ENCODE peak calls at places on chromosomes 2 and 18, in nine cellular contexts. T is body of pancreas; C is thoracic aorta; F is keratinocyte; N is psoas muscle; R is cardiac muscle cell; E is CD8-positive, alpha-beta T cell; A is heart left ventricle; H is spleen. W is an unnamed sample. For H3K27me3, the result is how much of the 10 kb centered on the place peaks cover.

GRCh38 chr2:27885246-27885645 is 4.9 kb downstream of the RBKS start:
- DNase-seq in N (no peak), R (no peak), A (no peak), T (no peak), F (no peak), E (no peak), C (no peak), H (no peak), W (no peak)

GRCh38 chr2:6325616-6326015 is 540.1 kb downstream of the CMPK2 start:
- DNase-seq in F (no peak), H (no peak), R (no peak), N (no peak), T (no peak), E (no peak), C (no peak), A (no peak), W (no peak)

GRCh38 chr18:12597775-12598174 is 60.1 kb downstream of the SPIRE1 start:
- DNase-seq in F (peak), A (no peak), E (no peak), N (peak), R (peak), C (peak), H (no peak), T (peak), W (no peak)

GRCh38 chr2:133266926-133267590 is 301.2 kb downstream of the NCKAP5 start:
- DNase-seq in F (no peak), R (peak), H (no peak), C (no peak), N (no peak), A (no peak), T (no peak), E (no peak), W (no peak)

GRCh38 chr2:177393824-177394614 is 1.4 kb downstream of the AGPS start:
- DNase-seq in A (no peak), F (no peak), N (no peak), E (no peak), T (no peak), R (no peak), C (no peak), H (no peak), W (no peak)

GRCh38 chr2:194203898-194204297 is 1453.1 kb upstream of the SLC39A10 start:
- DNase-seq in A (no peak), E (no peak), R (no peak), F (no peak), H (no peak), T (no peak), N (no peak), C (no peak), W (no peak)

GRCh38 chr18:46559296-46559695 is 97.7 kb downstream of the LOXHD1 start:
- DNase-seq in H (no peak), F (no peak), C (no peak), E (no peak), N (no peak), T (no peak), A (no peak), R (no peak), W (no peak)

GRCh38 chr2:21642647-21643046 is 518.9 kb downstream of the TDRD15 start:
- DNase-seq in F (no peak), C (no peak), A (no peak), R (no peak), E (no peak), H (no peak), T (no peak), N (no peak), W (no peak)

GRCh38 chr2:102674836-102675235 is 55.5 kb downstream of the SLC9A2 start:
- DNase-seq in F (no peak), H (no peak), R (no peak), C (no peak), T (no peak), N (no peak), A (no peak), E (no peak), W (no peak)

GRCh38 chr2:192749606-192750200 is 555.0 kb upstream of the TMEFF2 start:
- DNase-seq in T (no peak), N (no peak), F (no peak), H (no peak), C (no peak), E (no peak), A (no peak), R (peak), W (no peak)

GRCh38 chr2:127675335-127676261 is at the start of gene LIMS2:
- DNase-seq in N (no peak), H (peak), F (no peak), A (peak), R (peak), C (no peak), T (peak), E (no peak), W (peak)

GRCh38 chr2:55311444-55311870 is 42.4 kb upstream of the MTIF2 start:
- DNase-seq in F (no peak), R (no peak), A (no peak), T (no peak), N (no peak), E (no peak), C (no peak), H (no peak), W (no peak)
- TF ChIP-seq CTCF in F (peak), R (peak), A (no peak), T (no peak), N (peak), E (no peak), C (no peak), H (no peak), W (no peak)

GRCh38 chr2:24943427-24943826 is 23.4 kb upstream of the ADCY3 start:
- DNase-seq in E (no peak), C (no peak), T (no peak), H (no peak), R (no peak), N (no peak), A (no peak), F (no peak), W (no peak)

GRCh38 chr2:24947758-24948157 is 24.0 kb downstream of the DNAJC27 start:
- DNase-seq in E (no peak), A (no peak), F (no peak), H (no peak), T (no peak), R (no peak), C (no peak), N (no peak), W (no peak)

GRCh38 chr2:24950100-24950499 is 21.7 kb downstream of the DNAJC27 start:
- DNase-seq in R (no peak), C (no peak), T (no peak), N (no peak), A (no peak), F (no peak), H (no peak), E (no peak), W (no peak)

GRCh38 chr2:24945907-24946306 is 25.8 kb downstream of the DNAJC27 start:
- DNase-seq in T (no peak), E (no peak), C (no peak), A (no peak), R (no peak), F (no peak), N (no peak), H (no peak), W (no peak)

GRCh38 chr2:24948506-24948905 is 23.2 kb downstream of the DNAJC27 start:
- DNase-seq in E (no peak), A (no peak), R (no peak), H (no peak), F (no peak), T (no peak), C (no peak), N (no peak), W (no peak)
- H3K27ac ChIP-seq in E (no peak), A (no peak), R (peak), H (no peak), F (no peak), T (no peak), C (no peak), N (no peak), W (no peak)

GRCh38 chr2:226652983-226653765 is 146.4 kb downstream of the IRS1 start:
- DNase-seq in R (no peak), F (no peak), H (no peak), E (no peak), C (no peak), A (no peak), N (no peak), T (no peak), W (no peak)
- H3K27me3 ChIP-seq in R (under half), F (under half), H (under half), E (under half), C (under half), A (under half), N (under half), T (under half), W (under half)

GRCh38 chr2:166831930-166832329 is 56.4 kb upstream of the XIRP2 start:
- DNase-seq in F (no peak), T (no peak), N (no peak), C (no peak), R (no peak), E (no peak), A (no peak), H (no peak), W (no peak)
- TF ChIP-seq CTCF in F (no peak), T (no peak), N (no peak), C (no peak), R (no peak), E (no peak), A (no peak), H (no peak), W (no peak)

GRCh38 chr2:9004338-9005204 is 1.1 kb upstream of the MBOAT2 start:
- DNase-seq in A (no peak), C (no peak), E (no peak), R (no peak), T (no peak), N (no peak), F (peak), H (no peak), W (no peak)

GRCh38 chr2:9002313-9002636 is 1.2 kb downstream of the MBOAT2 start:
- DNase-seq in E (no peak), C (no peak), A (no peak), F (no peak), H (no peak), N (no peak), T (no peak), R (no peak), W (no peak)

GRCh38 chr2:9003616-9004337 is at the start of gene MBOAT2:
- DNase-seq in A (peak), T (peak), E (peak), N (peak), H (peak), F (no peak), R (peak), C (no peak), W (peak)

GRCh38 chr2:9002637-9003365 is 683 bp downstream of the MBOAT2 start:
- DNase-seq in R (peak), C (no peak), H (peak), F (no peak), N (peak), E (peak), A (peak), T (no peak), W (no peak)

GRCh38 chr2:9003366-9003615 is 193 bp downstream of the MBOAT2 start:
- DNase-seq in H (no peak), R (no peak), F (no peak), E (no peak), T (no peak), A (no peak), N (no peak), C (no peak), W (no peak)
- H3K27ac ChIP-seq in H (peak), R (peak), F (peak), E (no peak), T (no peak), A (no peak), N (no peak), C (peak), W (peak)